ENCODE peak calls at places on chromosomes 11 and 22, in four cellular contexts. H, E, F and G are unnamed samples. For H3K4me1, the result is how much of the 10 kb centered on the place peaks cover.

GRCh38 chr11:2510626-2511402 is 66.0 kb downstream of the KCNQ1 start:
- DNase-seq in F (no peak), E (peak), H (no peak), G (peak)

GRCh38 chr11:47204633-47204989 is 10.2 kb upstream of the DDB2 start:
- DNase-seq in E (no peak), H (no peak), F (no peak), G (no peak)

GRCh38 chr11:1643146-1643690 is 13.6 kb downstream of the KRTAP5-5 start:
- DNase-seq in E (no peak), F (no peak), H (no peak), G (no peak)

GRCh38 chr11:4065086-4065485 is 29.5 kb upstream of the RRM1 start:
- DNase-seq in F (no peak), E (no peak), H (no peak), G (no peak)

GRCh38 chr11:110679323-110679980 is 32.8 kb downstream of the ARHGAP20 start:
- DNase-seq in E (no peak), F (no peak), H (no peak), G (no peak)

GRCh38 chr22:46042786-46043185 is 65.8 kb upstream of the WNT7B start:
- DNase-seq in F (peak), H (no peak), E (peak), G (no peak)

GRCh38 chr11:17544181-17544622 is at the start of gene USH1C:
- DNase-seq in F (no peak), H (peak), E (peak), G (no peak)

GRCh38 chr22:24186352-24186740 is 5.1 kb downstream of the SUSD2 start:
- DNase-seq in F (no peak), H (no peak), E (no peak), G (no peak)

GRCh38 chr22:43342347-43343261 is 568 bp downstream of the SCUBE1 start:
- DNase-seq in F (peak), H (no peak), E (no peak), G (no peak)

GRCh38 chr22:28148816-28149465 is 229.9 kb upstream of the PITPNB start:
- DNase-seq in E (no peak), F (no peak), H (no peak), G (no peak)

GRCh38 chr11:14357843-14358728 is 897 bp downstream of the RRAS2 start:
- DNase-seq in H (peak), F (peak), E (peak), G (peak)

GRCh38 chr11:12771875-12772274 is 97.7 kb downstream of the TEAD1 start:
- DNase-seq in E (no peak), F (no peak), H (no peak), G (no peak)
- H3K4me1 ChIP-seq in E (half or more), F (under half), H (under half), G (half or more)

GRCh38 chr11:64100345-64100744 is 64.6 kb downstream of the FLRT1 start:
- DNase-seq in H (no peak), F (no peak), E (no peak), G (no peak)
- H3K4me3 ChIP-seq in H (no peak), F (no peak), E (no peak), G (no peak)

GRCh38 chr11:59181746-59182456 is 10.0 kb downstream of the DTX4 start:
- DNase-seq in H (no peak), E (no peak), F (no peak), G (no peak)
- TF ChIP-seq CTCF in H (no peak), E (no peak), F (no peak), G (no peak)

GRCh38 chr11:121564948-121565684 is 112.3 kb upstream of the SORL1-AS1 start:
- DNase-seq in E (no peak), F (no peak), H (no peak), G (no peak)

GRCh38 chr11:121570453-121570852 is 117.7 kb upstream of the SORL1-AS1 start:
- DNase-seq in H (no peak), F (no peak), E (no peak), G (no peak)

GRCh38 chr11:121571466-121571865 is 118.7 kb upstream of the SORL1-AS1 start:
- DNase-seq in F (no peak), H (no peak), E (no peak), G (no peak)

GRCh38 chr11:121566279-121567168 is 113.8 kb upstream of the SORL1-AS1 start:
- DNase-seq in F (no peak), H (no peak), E (no peak), G (no peak)

DNA sequence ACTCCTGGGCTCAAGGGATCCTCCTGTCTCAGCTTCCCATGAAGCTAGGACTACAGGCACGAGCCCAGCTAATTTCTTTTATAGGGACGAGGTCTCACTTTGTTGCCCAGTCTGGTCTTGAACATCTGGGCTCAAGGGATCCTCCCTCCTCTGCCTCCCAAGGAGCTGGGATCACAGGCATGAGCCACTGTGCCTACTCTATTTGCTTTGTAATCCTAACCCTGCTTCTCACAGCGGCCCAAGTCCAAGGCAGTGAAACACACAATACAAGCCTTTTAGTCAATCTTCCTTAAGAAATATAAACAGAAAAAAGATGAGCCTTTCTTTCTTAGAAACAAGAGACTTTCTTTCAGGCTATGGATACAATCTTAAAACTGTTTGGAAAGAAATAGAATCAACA is 115.2 kb upstream of the SORL1-AS1 start:
- DNase-seq in E (no peak), H (no peak), F (no peak), G (no peak)
- H3K4me1 ChIP-seq in E (under half), H (under half), F (under half), G (under half)

GRCh38 chr22:20725987-20726558 is 47.8 kb upstream of the SERPIND1 start:
- DNase-seq in E (no peak), F (no peak), H (no peak), G (no peak)
- H3K4me3 ChIP-seq in E (no peak), F (no peak), H (no peak), G (no peak)

GRCh38 chr11:63510360-63511130 is 4.7 kb downstream of the LGALS12 start:
- DNase-seq in F (peak), H (no peak), E (peak), G (peak)
- TF ChIP-seq CTCF in F (no peak), H (peak), E (no peak), G (no peak)

GRCh38 chr11:63520606-63521170 is 14.8 kb downstream of the LGALS12 start:
- DNase-seq in F (no peak), E (no peak), H (no peak), G (no peak)

GRCh38 chr11:63518548-63518947 is 12.7 kb downstream of the LGALS12 start:
- DNase-seq in H (no peak), F (no peak), E (no peak), G (no peak)

GRCh38 chr11:63517156-63517555 is 11.3 kb downstream of the LGALS12 start:
- DNase-seq in F (no peak), H (no peak), E (no peak), G (no peak)

GRCh38 chr11:63523151-63523550 is 13.5 kb upstream of the PLAAT4 start:
- DNase-seq in H (no peak), F (no peak), E (no peak), G (no peak)

GRCh38 chr11:63521896-63522295 is 14.7 kb upstream of the PLAAT4 start:
- DNase-seq in H (no peak), F (no peak), E (no peak), G (no peak)
- H3K4me1 ChIP-seq in H (under half), F (under half), E (under half), G (under half)

GRCh38 chr11:95361180-95361579 is 130.2 kb upstream of the SESN3 start:
- DNase-seq in H (no peak), F (no peak), E (no peak), G (no peak)
- H3K4me3 ChIP-seq in H (no peak), F (no peak), E (no peak), G (no peak)

GRCh38 chr11:19243601-19244000 is 2.9 kb upstream of the E2F8 start:
- DNase-seq in F (no peak), H (no peak), E (no peak), G (no peak)
- TF ChIP-seq CTCF in F (no peak), H (no peak), E (no peak), G (no peak)